ENCODE peak calls at places on chromosomes 5 and 9, in five cellular contexts. One of them, this sample, is unnamed.

GRCh38 chr9:19492775-19493173 is 84.0 kb downstream of the ACER2 start:
- DNase-seq in endothelial cell: no peak
- DNase-seq in NAMALWA: no peak
- DNase-seq in stimulated activated CD8-positive, alpha-beta memory T cell treated with anti-CD3 and anti-CD28 coated beads, Interleukin-7, amount 100 ng/mL, for 1 hour: no peak
- DNase-seq in central memory CD4-positive, alpha-beta T cell: no peak
- DNase-seq in this sample: no peak

GRCh38 chr9:19030899-19031298 is 2.1 kb downstream of the SAXO1 start:
- DNase-seq in NAMALWA: no peak
- DNase-seq in endothelial cell: no peak
- DNase-seq in stimulated activated CD8-positive, alpha-beta memory T cell treated with anti-CD3 and anti-CD28 coated beads, Interleukin-7, amount 100 ng/mL, for 1 hour: no peak
- DNase-seq in central memory CD4-positive, alpha-beta T cell: no peak
- DNase-seq in this sample: no peak

GRCh38 chr5:140324834-140325195 is 21.6 kb downstream of the HBEGF start:
- DNase-seq in NAMALWA: no peak
- DNase-seq in central memory CD4-positive, alpha-beta T cell: no peak
- DNase-seq in endothelial cell: no peak
- DNase-seq in stimulated activated CD8-positive, alpha-beta memory T cell treated with anti-CD3 and anti-CD28 coated beads, Interleukin-7, amount 100 ng/mL, for 1 hour: no peak
- DNase-seq in this sample: no peak

GRCh38 chr5:178155065-178155464 is 1.4 kb upstream of the NHP2 start:
- DNase-seq in central memory CD4-positive, alpha-beta T cell: no peak
- DNase-seq in NAMALWA: peak
- DNase-seq in endothelial cell: no peak
- DNase-seq in stimulated activated CD8-positive, alpha-beta memory T cell treated with anti-CD3 and anti-CD28 coated beads, Interleukin-7, amount 100 ng/mL, for 1 hour: no peak
- DNase-seq in this sample: no peak

GRCh38 chr5:22249209-22249608 is 603.9 kb downstream of the CDH12 start:
- DNase-seq in central memory CD4-positive, alpha-beta T cell: no peak
- DNase-seq in stimulated activated CD8-positive, alpha-beta memory T cell treated with anti-CD3 and anti-CD28 coated beads, Interleukin-7, amount 100 ng/mL, for 1 hour: no peak
- DNase-seq in NAMALWA: no peak
- DNase-seq in endothelial cell: no peak
- DNase-seq in this sample: no peak

GRCh38 chr5:181261320-181262085 is 560 bp upstream of the TRIM52 start:
- DNase-seq in central memory CD4-positive, alpha-beta T cell: peak
- DNase-seq in NAMALWA: peak
- DNase-seq in endothelial cell: peak
- DNase-seq in stimulated activated CD8-positive, alpha-beta memory T cell treated with anti-CD3 and anti-CD28 coated beads, Interleukin-7, amount 100 ng/mL, for 1 hour: peak
- DNase-seq in this sample: no peak

GRCh38 chr5:118553662-118554061 is 434.7 kb downstream of the DTWD2 start:
- DNase-seq in central memory CD4-positive, alpha-beta T cell: no peak
- DNase-seq in NAMALWA: no peak
- DNase-seq in stimulated activated CD8-positive, alpha-beta memory T cell treated with anti-CD3 and anti-CD28 coated beads, Interleukin-7, amount 100 ng/mL, for 1 hour: no peak
- DNase-seq in endothelial cell: no peak
- DNase-seq in this sample: no peak

GRCh38 chr5:120848883-120849282 is 384.8 kb downstream of the PRR16 start:
- DNase-seq in central memory CD4-positive, alpha-beta T cell: no peak
- DNase-seq in endothelial cell: no peak
- DNase-seq in NAMALWA: no peak
- DNase-seq in stimulated activated CD8-positive, alpha-beta memory T cell treated with anti-CD3 and anti-CD28 coated beads, Interleukin-7, amount 100 ng/mL, for 1 hour: no peak
- DNase-seq in this sample: no peak

GRCh38 chr5:181187500-181188213 is 17.3 kb downstream of the TRIM7 start:
- DNase-seq in stimulated activated CD8-positive, alpha-beta memory T cell treated with anti-CD3 and anti-CD28 coated beads, Interleukin-7, amount 100 ng/mL, for 1 hour: no peak
- DNase-seq in NAMALWA: peak
- DNase-seq in central memory CD4-positive, alpha-beta T cell: no peak
- DNase-seq in endothelial cell: peak
- DNase-seq in this sample: peak

GRCh38 chr5:138629383-138629782 is 54.2 kb upstream of the HSPA9 start:
- DNase-seq in central memory CD4-positive, alpha-beta T cell: no peak
- DNase-seq in endothelial cell: no peak
- DNase-seq in NAMALWA: no peak
- DNase-seq in stimulated activated CD8-positive, alpha-beta memory T cell treated with anti-CD3 and anti-CD28 coated beads, Interleukin-7, amount 100 ng/mL, for 1 hour: no peak
- DNase-seq in this sample: no peak

GRCh38 chr5:17497446-17497845 is 585 bp upstream of the TAF11L2 start:
- DNase-seq in central memory CD4-positive, alpha-beta T cell: no peak
- DNase-seq in stimulated activated CD8-positive, alpha-beta memory T cell treated with anti-CD3 and anti-CD28 coated beads, Interleukin-7, amount 100 ng/mL, for 1 hour: no peak
- DNase-seq in NAMALWA: no peak
- DNase-seq in endothelial cell: no peak
- DNase-seq in this sample: no peak

GRCh38 chr9:93711002-93711401 is 134.6 kb downstream of the PHF2 start:
- DNase-seq in endothelial cell: no peak
- DNase-seq in stimulated activated CD8-positive, alpha-beta memory T cell treated with anti-CD3 and anti-CD28 coated beads, Interleukin-7, amount 100 ng/mL, for 1 hour: no peak
- DNase-seq in NAMALWA: no peak
- DNase-seq in central memory CD4-positive, alpha-beta T cell: no peak
- DNase-seq in this sample: no peak

GRCh38 chr5:151319334-151319733 is 15.8 kb upstream of the SLC36A3 start:
- DNase-seq in central memory CD4-positive, alpha-beta T cell: no peak
- DNase-seq in endothelial cell: peak
- DNase-seq in stimulated activated CD8-positive, alpha-beta memory T cell treated with anti-CD3 and anti-CD28 coated beads, Interleukin-7, amount 100 ng/mL, for 1 hour: no peak
- DNase-seq in NAMALWA: peak
- DNase-seq in this sample: peak

GRCh38 chr5:106940986-106941385 is 729.8 kb downstream of the EFNA5 start:
- DNase-seq in central memory CD4-positive, alpha-beta T cell: no peak
- DNase-seq in stimulated activated CD8-positive, alpha-beta memory T cell treated with anti-CD3 and anti-CD28 coated beads, Interleukin-7, amount 100 ng/mL, for 1 hour: no peak
- DNase-seq in NAMALWA: no peak
- DNase-seq in endothelial cell: no peak
- DNase-seq in this sample: no peak

This sample was measured in KBM-7.